ENCODE peak calls at places on chromosomes 12 and 14, in six cellular contexts. U is cardiac muscle cell, S is neural progenitor cell, A is uterus, Q is stomach, P is hepatocyte. C is an unnamed sample.

GRCh38 chr12:14557966-14558365 is 9.7 kb downstream of the PLBD1 start:
- DNase-seq in U (no peak), A (no peak), S (no peak), P (no peak), Q (no peak), C (no peak)

GRCh38 chr12:1398673-1399072 is 195.7 kb downstream of the FBXL14 start:
- DNase-seq in U (no peak), A (no peak), S (no peak), Q (no peak), P (no peak), C (no peak)

GRCh38 chr12:71046215-71046614 is 111.6 kb downstream of the TSPAN8 start:
- DNase-seq in Q (no peak), S (no peak), U (no peak), P (no peak), A (no peak), C (no peak)

GRCh38 chr14:52348796-52349195 is 34.7 kb downstream of the PTGER2 start:
- DNase-seq in S (no peak), Q (no peak), U (no peak), A (no peak), P (no peak), C (no peak)

GRCh38 chr14:99752486-99753121 is 40.6 kb upstream of the EML1 start:
- DNase-seq in P (no peak), S (no peak), Q (no peak), U (no peak), A (no peak), C (no peak)

GRCh38 chr12:30996255-30996654 is 69.7 kb downstream of the TSPAN11 start:
- DNase-seq in P (no peak), S (no peak), A (no peak), Q (no peak), U (no peak), C (no peak)

GRCh38 chr14:34003691-34004090 is 52.8 kb upstream of the EGLN3 start:
- DNase-seq in S (no peak), Q (no peak), P (peak; percentile 13), U (no peak), A (peak; percentile 29), C (no peak)

GRCh38 chr12:31785318-31785717 is 56.5 kb upstream of the AMN1 start:
- DNase-seq in P (no peak), S (no peak), A (no peak), Q (no peak), U (no peak), C (no peak)

GRCh38 chr14:105475269-105475915 is 771 bp downstream of the CRIP2 start:
- DNase-seq in Q (no peak), P (no peak), S (peak; percentile 43), A (peak; percentile 57), U (no peak), C (peak; percentile 65)

GRCh38 chr14:69543341-69544249 is 31.1 kb downstream of the CCDC177 start:
- DNase-seq in P (peak; percentile 66), S (peak; percentile 61), Q (peak; percentile 46), A (no peak), U (no peak), C (peak; percentile 8)

GRCh38 chr14:68172216-68172615 is 352.6 kb downstream of the RAD51B start:
- DNase-seq in A (no peak), S (no peak), P (no peak), U (no peak), Q (no peak), C (no peak)

GRCh38 chr14:23556700-23557440 is 799 bp downstream of the THTPA start:
- DNase-seq in P (no peak), S (no peak), A (no peak), Q (no peak), U (no peak), C (no peak)

GRCh38 chr12:99658950-99659349 is 11.4 kb downstream of the GARIN6 start:
- DNase-seq in U (no peak), Q (no peak), A (no peak), P (no peak), S (no peak), C (no peak)

GRCh38 chr14:60508707-60509437 is at the start of gene SIX6:
- DNase-seq in S (peak; percentile 95), Q (no peak), U (peak; percentile 77), A (no peak), P (peak; percentile 49), C (no peak)

GRCh38 chr14:89773151-89773550 is 181.4 kb downstream of the EFCAB11 start:
- DNase-seq in P (no peak), A (no peak), U (no peak), S (no peak), Q (no peak), C (no peak)

GRCh38 chr14:91927800-91928199 is 19.7 kb downstream of the FBLN5 start:
- DNase-seq in S (no peak), P (no peak), Q (no peak), U (no peak), A (no peak), C (no peak)

GRCh38 chr14:91927216-91927615 is 20.3 kb downstream of the FBLN5 start:
- DNase-seq in P (peak; percentile 32), A (no peak), U (no peak), Q (no peak), S (no peak), C (no peak)

GRCh38 chr14:91924871-91925726 is 22.4 kb downstream of the FBLN5 start:
- DNase-seq in U (no peak), A (no peak), P (no peak), Q (no peak), S (no peak), C (no peak)

GRCh38 chr14:91926131-91926890 is 21.2 kb downstream of the FBLN5 start:
- DNase-seq in P (no peak), A (no peak), S (no peak), U (no peak), Q (no peak), C (no peak)

DNA sequence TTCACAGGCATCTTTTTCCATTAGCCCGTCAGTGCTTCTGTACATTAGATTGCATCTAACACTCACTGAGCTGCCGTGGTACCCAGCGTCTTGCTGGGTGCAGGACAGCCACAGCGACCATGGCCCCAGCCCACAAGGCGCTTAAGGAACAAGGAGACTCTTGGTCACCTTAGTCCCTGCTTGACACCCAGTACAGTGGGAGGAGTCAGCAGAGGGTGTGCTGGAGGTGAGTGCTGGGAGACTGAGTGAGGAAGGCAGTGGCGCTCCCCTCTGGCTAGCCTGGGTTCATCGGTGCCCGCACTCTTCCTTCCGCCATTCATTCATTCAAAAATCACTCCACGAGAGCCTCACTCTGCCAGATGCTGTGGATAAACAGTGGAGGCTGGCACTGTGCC is 21.8 kb downstream of the FBLN5 start:
- DNase-seq in P (no peak), A (no peak), Q (no peak), S (no peak), U (no peak), C (no peak)
- H3K4me1 ChIP-seq in P (peaks cover 13% of the 10 kb centered on the region), A (no peaks in the 10 kb centered on the region), Q (peaks cover 12% of the 10 kb centered on the region), S (no peaks in the 10 kb centered on the region), U (no peaks in the 10 kb centered on the region), C (no peaks in the 10 kb centered on the region)

GRCh38 chr12:40770781-40771180 is 78.5 kb downstream of the CNTN1 start:
- DNase-seq in P (no peak), S (no peak), A (no peak), Q (no peak), U (no peak), C (no peak)

GRCh38 chr12:40768125-40768864 is 76.1 kb downstream of the CNTN1 start:
- DNase-seq in U (no peak), S (peak; percentile 4), A (no peak), P (no peak), Q (no peak), C (no peak)

GRCh38 chr12:40775681-40776080 is 83.4 kb downstream of the CNTN1 start:
- DNase-seq in S (no peak), U (no peak), A (no peak), Q (no peak), P (no peak), C (no peak)

GRCh38 chr12:40769846-40770245 is 77.6 kb downstream of the CNTN1 start:
- DNase-seq in A (no peak), P (no peak), U (no peak), Q (no peak), S (no peak), C (no peak)
- H3K9me3 ChIP-seq in A (no peaks in the 10 kb centered on the region), P (no peaks in the 10 kb centered on the region), U (no peaks in the 10 kb centered on the region), Q (no peaks in the 10 kb centered on the region), S (no peaks in the 10 kb centered on the region), C (no peaks in the 10 kb centered on the region)

GRCh38 chr14:76867536-76868452 is 41.6 kb downstream of the LRRC74A start:
- DNase-seq in P (no peak), A (no peak), U (no peak), S (no peak), Q (peak; percentile 38), C (no peak)
- H3K27ac ChIP-seq in P (no peak overlapping the region), A (no peak overlapping the region), U (no peak overlapping the region), S (no peak overlapping the region), Q (no peak overlapping the region), C (no peak overlapping the region)

DNA sequence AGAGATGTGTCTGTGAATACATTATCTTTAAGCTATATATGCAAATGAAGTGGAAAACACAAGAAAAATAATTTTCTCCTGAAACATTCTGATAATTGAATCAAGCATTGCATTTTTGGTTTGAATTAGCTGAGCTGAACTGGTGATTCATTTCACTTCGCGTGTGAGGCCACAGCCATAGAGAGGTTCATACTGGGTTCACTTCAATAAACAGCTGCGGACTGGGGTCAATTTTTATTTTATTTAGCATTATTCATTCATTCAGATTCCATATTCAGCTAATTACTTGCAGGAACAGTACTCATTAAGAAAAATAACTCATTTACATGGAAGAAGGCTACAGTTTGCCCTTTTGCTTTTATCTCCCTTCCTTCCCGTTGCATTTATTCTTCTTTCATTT is 195.2 kb upstream of the LRIG3 start:
- DNase-seq in Q (no peak), S (no peak), P (no peak), U (no peak), A (no peak), C (no peak)
- H3K4me1 ChIP-seq in Q (peaks cover 5% of the 10 kb centered on the region), S (peaks cover 7% of the 10 kb centered on the region), P (no peaks in the 10 kb centered on the region), U (peaks cover 2% of the 10 kb centered on the region), A (no peaks in the 10 kb centered on the region), C (peaks cover 4% of the 10 kb centered on the region)

GRCh38 chr14:41782488-41782887 is 175.8 kb downstream of the LRFN5 start:
- DNase-seq in Q (no peak), U (no peak), A (no peak), P (no peak), S (no peak), C (no peak)

GRCh38 chr14:41785696-41786095 is 179.0 kb downstream of the LRFN5 start:
- DNase-seq in P (no peak), Q (no peak), U (no peak), S (peak; percentile 50), A (no peak), C (no peak)

DNA sequence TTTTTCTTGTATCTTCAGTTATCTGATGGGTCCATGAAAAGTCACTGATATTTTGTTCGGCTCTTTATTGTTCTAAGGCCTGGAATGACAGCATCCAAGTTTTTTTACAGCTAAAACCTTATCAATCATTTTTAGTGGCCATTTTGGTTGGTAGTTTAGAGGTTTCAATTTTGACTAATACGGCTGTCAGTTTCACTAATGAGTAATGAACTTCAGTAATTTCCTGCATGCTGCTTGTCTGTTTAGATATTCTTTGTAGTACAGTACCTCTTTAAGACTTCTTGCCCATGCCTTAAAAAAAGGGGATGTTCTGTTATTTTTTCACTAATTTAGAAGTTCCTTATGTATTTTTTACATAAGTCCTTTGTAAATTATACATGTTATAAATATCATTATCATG is 176.7 kb downstream of the LRFN5 start:
- DNase-seq in A (no peak), U (no peak), P (no peak), S (no peak), Q (no peak), C (no peak)
- H3K9me3 ChIP-seq in A (no peaks in the 10 kb centered on the region), U (no peaks in the 10 kb centered on the region), P (no peaks in the 10 kb centered on the region), S (no peaks in the 10 kb centered on the region), Q (no peaks in the 10 kb centered on the region), C (no peaks in the 10 kb centered on the region)

C was measured in thyroid gland.